ENCODE peak calls at places on chromosomes 5 and 9, in four cellular contexts. M is K562, T is GM12878, L is HepG2. K is an unnamed sample.

GRCh38 chr9:120892748-120893584 is 16.0 kb upstream of the PHF19 start:
- DNase-seq in T (no peak), M (no peak), L (no peak), K (no peak)

GRCh38 chr5:118545050-118545449 is 443.3 kb downstream of the DTWD2 start:
- DNase-seq in M (no peak), T (no peak), L (no peak), K (no peak)

GRCh38 chr9:78584589-78584988 is 287.7 kb downstream of the PSAT1 start:
- DNase-seq in T (no peak), L (no peak), M (no peak), K (no peak)

GRCh38 chr9:120066315-120066714 is 513.7 kb downstream of the CDK5RAP2 start:
- DNase-seq in T (no peak), M (no peak), L (no peak), K (no peak)

GRCh38 chr5:179259731-179260323 is 85.4 kb downstream of the ADAMTS2 start:
- DNase-seq in L (no peak), T (no peak), M (no peak), K (peak)

GRCh38 chr5:88502179-88503064 is 233.8 kb upstream of the TMEM161B start:
- DNase-seq in L (no peak), M (no peak), T (peak), K (no peak)

GRCh38 chr9:133701321-133701980 is 36.7 kb downstream of the SARDH start:
- DNase-seq in T (no peak), L (no peak), M (no peak), K (peak)

GRCh38 chr5:116544542-116545241 is 29.9 kb downstream of the SEMA6A start:
- DNase-seq in M (no peak), L (no peak), T (no peak), K (no peak)

GRCh38 chr9:132673355-132673754 is 3.1 kb downstream of the GTF3C4 start:
- DNase-seq in T (no peak), M (peak), L (peak), K (no peak)

GRCh38 chr9:82553654-82554366 is 509.1 kb downstream of the RASEF start:
- DNase-seq in T (no peak), L (no peak), M (no peak), K (no peak)

GRCh38 chr9:92680166-92681119 is 10.5 kb upstream of the IPPK start:
- DNase-seq in T (no peak), M (no peak), L (no peak), K (no peak)

GRCh38 chr5:37111426-37112382 is 137.5 kb downstream of the CPLANE1 start:
- DNase-seq in T (peak), L (no peak), M (no peak), K (no peak)

GRCh38 chr5:162638849-162639248 is 571.3 kb downstream of the GABRG2 start:
- DNase-seq in M (no peak), L (no peak), T (no peak), K (no peak)

GRCh38 chr9:121645003-121645402 is 6.4 kb upstream of the DAB2IP start:
- DNase-seq in L (no peak), T (no peak), M (no peak), K (no peak)

GRCh38 chr9:18075253-18075977 is 398.5 kb upstream of the ADAMTSL1 start:
- DNase-seq in M (no peak), T (no peak), L (no peak), K (no peak)

GRCh38 chr5:38757451-38758245 is 88.2 kb upstream of the OSMR start:
- DNase-seq in T (no peak), M (no peak), L (no peak), K (no peak)

GRCh38 chr5:77679791-77680190 is 41.3 kb upstream of the OTP start:
- DNase-seq in M (no peak), L (peak), T (no peak), K (no peak)

GRCh38 chr9:126606483-126606870 is 7.3 kb upstream of the LMX1B start:
- DNase-seq in T (no peak), M (no peak), L (no peak), K (no peak)

GRCh38 chr9:16515207-16515606 is 355.3 kb downstream of the BNC2 start:
- DNase-seq in T (no peak), M (no peak), L (no peak), K (peak)

GRCh38 chr5:64612349-64612961 is 77.8 kb upstream of the SHISAL2B start:
- DNase-seq in L (peak), M (peak), T (no peak), K (peak)

GRCh38 chr9:132795511-132796303 is 82.4 kb downstream of the AK8 start:
- DNase-seq in L (no peak), M (no peak), T (no peak), K (no peak)

GRCh38 chr5:109612278-109612905 is 77.3 kb upstream of the MAN2A1 start:
- DNase-seq in L (no peak), M (no peak), T (no peak), K (no peak)

GRCh38 chr9:131525643-131526565 is 5.2 kb downstream of the UCK1 start:
- DNase-seq in T (no peak), L (no peak), M (no peak), K (no peak)

GRCh38 chr9:93636172-93636661 is 59.8 kb downstream of the PHF2 start:
- DNase-seq in L (no peak), T (no peak), M (no peak), K (no peak)

GRCh38 chr5:151408633-151409243 is 38.7 kb upstream of the SLC36A1 start:
- DNase-seq in M (no peak), L (no peak), T (no peak), K (no peak)

GRCh38 chr5:151405334-151405872 is 42.0 kb upstream of the SLC36A1 start:
- DNase-seq in L (no peak), M (no peak), T (no peak), K (no peak)

DNA sequence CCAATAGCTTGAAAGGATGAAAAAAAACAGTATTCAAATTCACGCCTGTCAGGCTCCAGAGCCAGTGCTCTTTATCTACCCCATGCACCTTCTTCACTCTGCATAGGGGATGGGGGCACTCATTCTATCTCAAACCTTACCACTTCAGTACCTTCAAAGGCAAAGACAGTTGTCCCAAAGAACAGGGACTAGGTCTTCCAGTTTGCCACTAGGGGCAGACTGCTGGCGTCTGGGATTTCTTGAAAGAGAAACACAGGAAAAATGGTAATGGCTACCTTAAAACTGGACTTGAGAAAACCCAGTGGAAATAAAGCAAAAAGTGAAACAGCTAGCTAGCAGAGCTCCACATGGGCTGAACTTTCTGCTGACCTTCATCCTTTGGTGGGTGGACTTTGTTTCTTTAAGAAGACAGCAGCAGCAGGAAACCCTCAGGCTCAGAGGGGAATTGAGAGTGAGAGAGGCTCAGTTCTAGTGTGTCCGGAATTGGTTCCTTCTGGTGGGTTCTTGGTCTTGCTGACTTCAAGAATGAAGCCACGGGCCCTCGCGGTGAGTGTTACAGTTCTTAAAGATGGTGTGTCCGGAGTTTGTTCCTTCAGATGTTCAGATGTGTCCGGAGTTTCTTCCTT is 41.0 kb upstream of the SLC36A1 start:
- DNase-seq in T (no peak), M (peak), L (peak), K (peak)
- TF ChIP-seq ATF3 in T (no peak), M (no peak), L (no peak), K (no peak)

DNA sequence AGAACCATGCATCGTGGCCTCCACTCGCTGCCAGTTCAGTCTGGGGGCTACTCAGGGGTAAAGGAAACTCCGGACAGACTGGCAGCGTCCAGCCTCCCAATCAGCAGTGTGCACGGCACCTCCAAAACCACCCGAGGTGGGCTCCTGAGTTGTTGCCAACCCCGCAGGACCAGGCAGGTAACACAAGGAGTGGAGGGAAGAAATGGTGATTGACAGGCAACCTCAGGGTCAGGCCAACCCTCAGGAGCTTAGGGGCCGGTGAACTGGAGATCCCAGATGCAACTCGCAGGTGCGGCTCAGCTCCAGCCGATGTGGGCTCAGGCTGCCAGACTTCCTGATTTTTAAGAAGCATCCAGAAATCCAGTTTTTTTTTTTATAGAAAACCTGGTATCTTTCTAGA is 37.3 kb upstream of the AKNA start:
- DNase-seq in T (no peak), L (no peak), M (no peak), K (no peak)
- TF ChIP-seq ESRRA in T (no peak), L (no peak), M (no peak), K (no peak)

DNA sequence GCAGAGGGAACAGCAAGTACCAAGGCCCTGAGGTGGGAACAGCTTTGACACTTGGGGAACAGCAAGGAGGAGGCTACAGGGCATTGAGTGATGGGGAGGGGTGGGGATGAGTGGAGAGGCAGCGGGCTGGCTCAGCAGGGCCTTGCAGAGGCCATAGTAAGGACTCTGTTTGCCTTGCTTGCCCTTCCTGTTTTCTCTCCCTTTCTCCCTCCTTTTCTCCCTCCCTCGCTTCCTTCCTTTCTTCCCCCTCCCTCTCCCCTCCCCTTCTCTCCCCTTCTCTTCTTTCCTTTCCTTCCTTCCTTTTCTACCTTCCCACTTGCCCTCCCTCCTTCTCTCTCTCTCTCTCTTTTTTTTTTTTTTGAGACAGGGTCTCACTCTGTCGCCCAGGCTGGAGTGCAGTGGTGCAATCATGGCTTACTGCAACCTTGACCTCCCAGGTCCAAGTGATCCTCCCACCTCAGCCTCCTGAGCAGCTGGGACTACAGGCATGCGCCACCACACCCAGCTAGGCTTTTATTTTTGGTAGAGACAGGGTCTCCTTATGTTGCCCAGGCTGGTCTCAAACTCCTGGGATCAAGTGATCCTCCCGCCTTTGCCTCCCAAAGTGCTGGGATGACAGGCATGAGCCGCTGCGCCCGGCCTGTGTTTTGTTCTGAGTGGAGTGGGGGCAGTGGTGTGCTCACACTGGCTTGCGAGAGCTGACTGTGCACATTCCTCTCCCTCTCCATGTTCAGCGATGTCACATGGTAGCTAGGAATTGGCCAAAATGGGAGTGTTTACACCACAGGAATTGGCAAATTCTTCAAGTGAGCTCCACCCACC is 17.1 kb downstream of the IER5L start:
- DNase-seq in T (no peak), L (no peak), M (no peak), K (no peak)
- TF ChIP-seq ATF3 in T (no peak), L (no peak), M (no peak), K (no peak)

GRCh38 chr9:111484564-111484878 is 338 bp upstream of the ECPAS start:
- DNase-seq in L (no peak), T (no peak), M (no peak), K (no peak)
- TF ChIP-seq ESRRA in L (no peak), T (no peak), M (no peak), K (no peak)

GRCh38 chr9:109556786-109557185 is 58.7 kb upstream of the PTPN3 start:
- DNase-seq in T (no peak), M (no peak), L (no peak), K (no peak)

GRCh38 chr9:109557481-109557880 is 59.4 kb upstream of the PTPN3 start:
- DNase-seq in M (no peak), T (no peak), L (no peak), K (no peak)

GRCh38 chr9:109560470-109561132 is 62.5 kb upstream of the PTPN3 start:
- DNase-seq in T (no peak), M (no peak), L (peak), K (peak)

GRCh38 chr9:109558718-109559151 is 60.6 kb upstream of the PTPN3 start:
- DNase-seq in L (no peak), M (no peak), T (no peak), K (no peak)

GRCh38 chr9:109561137-109561536 is 63.0 kb upstream of the PTPN3 start:
- DNase-seq in L (no peak), T (no peak), M (no peak), K (no peak)
- TF ChIP-seq ATF3 in L (no peak), T (no peak), M (no peak), K (no peak)

DNA sequence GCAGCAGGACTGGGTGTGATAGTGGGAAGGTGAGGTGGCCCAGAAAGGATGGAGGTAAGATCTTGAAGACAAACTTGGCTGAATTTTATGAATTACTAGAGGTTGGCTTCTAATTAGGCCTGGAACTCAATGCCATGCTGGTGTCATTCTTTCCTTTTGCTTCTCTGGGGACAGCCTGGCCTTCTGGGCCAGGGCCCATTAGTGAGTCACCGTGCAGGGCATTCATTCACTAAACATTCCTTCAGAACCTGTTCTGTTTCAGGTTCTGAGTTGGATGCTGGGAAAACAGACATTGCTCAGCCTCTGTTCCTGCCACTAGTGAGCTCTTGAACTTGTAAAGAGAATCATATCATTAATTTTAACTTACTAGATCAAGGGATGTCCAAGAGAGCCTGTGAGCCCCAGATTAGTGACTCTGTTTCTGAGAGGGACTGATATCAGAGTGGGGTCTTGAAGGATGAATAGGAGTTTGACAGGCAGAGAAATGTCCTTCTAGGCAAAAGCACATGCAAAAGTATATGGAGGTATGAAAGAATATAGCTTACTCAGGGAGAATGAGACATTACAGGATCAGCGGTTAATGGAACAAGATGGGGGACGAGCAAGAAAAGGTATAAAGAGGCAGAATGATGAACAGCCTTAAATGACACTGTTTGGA is 66.5 kb downstream of the LHX2 start:
- DNase-seq in T (no peak), L (peak), M (no peak), K (no peak)
- TF ChIP-seq ESRRA in T (no peak), L (no peak), M (no peak), K (no peak)

DNA sequence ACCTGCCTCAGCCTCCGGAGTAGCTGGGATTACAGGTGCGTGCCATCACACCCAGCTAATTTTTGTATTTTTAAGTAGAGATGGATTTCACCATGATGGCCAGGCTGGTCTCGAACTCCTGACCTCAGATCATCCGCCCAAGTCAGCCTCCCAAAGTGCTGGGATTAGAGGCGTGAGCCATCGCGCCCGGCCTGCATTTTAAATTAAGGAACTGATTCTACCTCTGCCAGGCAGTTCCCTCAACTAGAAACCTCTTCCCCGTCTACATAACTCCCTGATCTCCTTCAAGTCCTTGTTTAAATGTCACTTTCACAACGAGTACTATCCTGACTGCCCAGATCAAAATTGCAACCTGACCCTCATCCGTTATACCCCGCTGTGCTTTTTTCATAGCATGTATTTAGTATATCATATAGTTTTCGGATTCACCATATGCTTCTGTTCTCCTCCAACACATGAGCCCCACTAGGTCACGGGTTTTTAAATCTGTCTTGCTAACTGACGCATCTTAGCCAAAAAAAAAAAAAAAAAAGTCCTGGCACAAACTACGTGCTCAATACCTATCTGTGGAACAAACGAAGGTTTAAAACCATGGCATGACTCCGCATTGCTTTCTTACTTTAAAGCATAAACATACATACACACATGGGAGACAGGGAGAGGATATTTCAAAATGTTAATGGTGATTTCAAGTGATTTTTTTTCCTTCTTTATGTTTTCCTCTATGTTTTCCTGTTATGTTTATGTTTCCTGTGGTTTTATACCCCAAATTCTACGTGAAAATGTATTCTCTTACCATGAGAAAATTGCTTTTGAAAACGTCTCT is 766 bp upstream of the SOWAHA start:
- DNase-seq in M (no peak), T (no peak), L (no peak), K (no peak)
- TF ChIP-seq ATF3 in M (no peak), T (no peak), L (no peak), K (no peak)

GRCh38 chr9:123309611-123310010 is 41.2 kb upstream of the STRBP start:
- DNase-seq in M (no peak), T (no peak), L (no peak), K (no peak)
- TF ChIP-seq ESRRA in M (no peak), T (no peak), L (no peak), K (no peak)

GRCh38 chr9:130104413-130105193 is 50.9 kb downstream of the GPR107 start:
- DNase-seq in T (no peak), L (no peak), M (no peak), K (no peak)

GRCh38 chr9:130095872-130096271 is 42.2 kb downstream of the GPR107 start:
- DNase-seq in L (no peak), T (peak), M (no peak), K (no peak)

GRCh38 chr9:130101963-130102362 is 48.3 kb downstream of the GPR107 start:
- DNase-seq in T (no peak), M (no peak), L (no peak), K (no peak)

GRCh38 chr9:130100681-130101080 is 47.0 kb downstream of the GPR107 start:
- DNase-seq in M (no peak), L (no peak), T (no peak), K (no peak)
- TF ChIP-seq ATF3 in M (no peak), L (no peak), T (no peak), K (no peak)

GRCh38 chr5:132391870-132392269 is 22.4 kb downstream of the SLC22A5 start:
- DNase-seq in T (no peak), L (no peak), M (no peak), K (no peak)

GRCh38 chr5:132392411-132392810 is 22.9 kb downstream of the SLC22A5 start:
- DNase-seq in L (no peak), M (no peak), T (no peak), K (no peak)

GRCh38 chr5:132391247-132391646 is 21.7 kb downstream of the SLC22A5 start:
- DNase-seq in M (no peak), T (no peak), L (no peak), K (no peak)

GRCh38 chr5:132394681-132395259 is 25.3 kb downstream of the SLC22A5 start:
- DNase-seq in L (no peak), M (no peak), T (no peak), K (no peak)

DNA sequence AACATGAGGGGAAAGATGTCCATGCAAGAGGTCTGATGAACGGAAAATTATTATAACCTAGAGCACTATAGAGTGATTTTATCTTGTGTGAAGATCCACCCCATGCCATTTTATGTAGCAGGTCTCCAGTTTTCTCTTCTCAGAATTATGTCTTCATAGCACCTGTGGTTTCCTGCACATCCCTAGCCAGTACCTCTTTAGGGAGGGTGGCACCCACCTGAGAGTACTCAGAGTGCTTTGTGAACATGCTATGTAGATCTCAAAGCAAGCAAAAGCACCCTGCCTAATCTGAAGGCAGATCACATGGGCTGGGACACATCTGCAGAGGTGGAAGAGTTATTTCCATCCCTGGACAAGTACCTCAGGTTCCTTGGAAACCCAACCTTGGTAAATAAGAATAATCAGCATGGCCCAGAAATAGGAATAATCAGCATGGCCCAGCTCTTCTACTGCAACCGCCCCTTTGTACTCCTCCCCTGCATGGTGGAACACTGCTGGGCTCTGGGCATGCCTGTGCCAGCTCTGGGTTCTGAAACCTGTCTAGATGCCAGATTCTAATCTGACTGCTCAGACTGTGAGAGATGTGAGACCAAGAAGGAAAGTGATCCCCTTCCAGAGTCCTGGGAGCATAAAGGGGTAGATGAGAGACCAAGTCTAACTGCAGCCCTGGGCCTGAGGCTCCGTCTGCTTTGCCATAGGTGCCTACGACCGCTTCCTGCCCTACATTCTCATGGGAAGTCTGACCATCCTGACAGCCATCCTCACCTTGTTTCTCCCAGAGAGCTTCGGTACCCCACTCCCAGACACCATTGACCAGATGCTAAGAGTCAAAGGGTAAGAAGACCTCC is 23.7 kb downstream of the SLC22A5 start:
- DNase-seq in L (no peak), T (no peak), M (no peak), K (no peak)
- TF ChIP-seq ESRRA in L (no peak), T (no peak), M (no peak), K (no peak)

K was measured in WTC11.